ENCODE peak calls at places on chromosomes 6 and 20, in seven cellular contexts. E is right cardiac atrium, L is Peyer's patch, Z is PC-9, C is IMR-90, R is ovary, K is A549. U is an unnamed sample.
A peak's percentile ranks its signal among the peaks of the same experiment; 100 is the strongest.

GRCh38 chr6:36442671-36443497 is at the start of the genes KCTD20 and PXT1:
- DNase-seq in E (peak; percentile 95), L (peak; percentile 85), Z (peak; percentile 67), C (peak; percentile 88), R (peak; percentile 89), K (peak; percentile 75), U (peak; percentile 97)

GRCh38 chr20:64161595-64162238 is 2.5 kb upstream of the MYT1 start:
- DNase-seq in E (peak; percentile 74), L (no peak), Z (no peak), C (peak; percentile 38), R (peak; percentile 60), K (peak; percentile 28), U (peak; percentile 83)

GRCh38 chr20:11159728-11160127 is 485.9 kb upstream of the JAG1 start:
- DNase-seq in E (peak; percentile 46), L (no peak), Z (no peak), C (peak; percentile 91), R (peak; percentile 12), K (no peak), U (no peak)

GRCh38 chr20:63500902-63501817 is 2.3 kb upstream of the EEF1A2 start:
- DNase-seq in E (peak; percentile 30), L (no peak), Z (no peak), C (no peak), R (no peak), K (no peak), U (no peak)

GRCh38 chr20:21151791-21152190 is 25.9 kb downstream of the KIZ start:
- DNase-seq in E (no peak), L (no peak), Z (no peak), C (no peak), R (no peak), K (no peak), U (no peak)

GRCh38 chr6:7108196-7108963 is 619 bp downstream of the RREB1 start:
- DNase-seq in E (peak; percentile 88), L (peak; percentile 50), Z (no peak), C (peak; percentile 49), R (no peak), K (peak; percentile 25), U (peak; percentile 64)

GRCh38 chr6:73656501-73657145 is 2.8 kb upstream of the SLC17A5 start:
- DNase-seq in E (no peak), L (no peak), Z (peak; percentile 82), C (no peak), R (no peak), K (no peak), U (no peak)

GRCh38 chr20:14055127-14055742 is 59.9 kb downstream of the MACROD2 start:
- DNase-seq in E (no peak), L (no peak), Z (no peak), C (peak; percentile 61), R (no peak), K (peak; percentile 20), U (peak; percentile 9)

GRCh38 chr20:37198962-37199660 is 19.8 kb upstream of the MROH8 start:
- DNase-seq in E (peak; percentile 28), L (no peak), Z (no peak), C (no peak), R (no peak), K (no peak), U (no peak)

GRCh38 chr20:23049201-23049932 is at the start of gene THBD:
- DNase-seq in E (peak; percentile 93), L (no peak), Z (peak; percentile 72), C (peak; percentile 12), R (peak; percentile 57), K (peak; percentile 89), U (no peak)

GRCh38 chr20:54347216-54347833 is 128.1 kb upstream of the DOK5 start:
- DNase-seq in E (no peak), L (no peak), Z (no peak), C (no peak), R (no peak), K (no peak), U (no peak)

GRCh38 chr20:60512436-60512835 is 554.2 kb downstream of the CDH26 start:
- DNase-seq in E (no peak), L (no peak), Z (no peak), C (peak; percentile 63), R (no peak), K (no peak), U (no peak)

GRCh38 chr6:32963870-32964269 is 4.5 kb upstream of the BRD2 start:
- DNase-seq in E (no peak), L (no peak), Z (no peak), C (no peak), R (no peak), K (no peak), U (no peak)
- H3K4me1 ChIP-seq in E (no peaks in the 10 kb centered on the region), L (peaks cover 2% of the 10 kb centered on the region), Z (peaks cover 11% of the 10 kb centered on the region), C (peaks cover 2% of the 10 kb centered on the region), R (peaks cover 4% of the 10 kb centered on the region), K (peaks cover 17% of the 10 kb centered on the region), U (peaks cover 19% of the 10 kb centered on the region)

GRCh38 chr6:144660545-144660944 is 375.4 kb downstream of the UTRN start:
- DNase-seq in E (peak; percentile 37), L (no peak), Z (no peak), C (no peak), R (no peak), K (no peak), U (no peak)
- H3K4me1 ChIP-seq in E (peaks cover 9% of the 10 kb centered on the region), L (no peaks in the 10 kb centered on the region), Z (no peaks in the 10 kb centered on the region), C (peaks cover 12% of the 10 kb centered on the region), R (peaks cover 8% of the 10 kb centered on the region), K (peaks cover 56% of the 10 kb centered on the region), U (no peaks in the 10 kb centered on the region)

GRCh38 chr6:43698584-43699349 is 11.2 kb upstream of the MRPS18A start:
- DNase-seq in E (peak; percentile 87), L (no peak), Z (peak; percentile 53), C (peak; percentile 64), R (no peak), K (no peak), U (no peak)

GRCh38 chr6:43695967-43696291 is 8.3 kb upstream of the MRPS18A start:
- DNase-seq in E (no peak), L (no peak), Z (no peak), C (peak; percentile 61), R (no peak), K (no peak), U (no peak)

GRCh38 chr6:43702522-43703440 is 15.2 kb upstream of the MRPS18A start:
- DNase-seq in E (peak; percentile 97), L (peak; percentile 50), Z (peak; percentile 93), C (peak; percentile 83), R (peak; percentile 83), K (peak; percentile 84), U (peak; percentile 99)

GRCh38 chr6:43702147-43702521 is 14.5 kb upstream of the MRPS18A start:
- DNase-seq in E (no peak), L (no peak), Z (no peak), C (no peak), R (no peak), K (no peak), U (no peak)

GRCh38 chr6:43699564-43700186 is 12.1 kb upstream of the MRPS18A start:
- DNase-seq in E (no peak), L (no peak), Z (peak; percentile 84), C (peak; percentile 68), R (no peak), K (no peak), U (no peak)
- H3K4me1 ChIP-seq in E (peaks cover 18% of the 10 kb centered on the region), L (no peaks in the 10 kb centered on the region), Z (peaks cover 84% of the 10 kb centered on the region), C (peaks cover 31% of the 10 kb centered on the region), R (peaks cover 11% of the 10 kb centered on the region), K (peaks cover 66% of the 10 kb centered on the region), U (peaks cover 13% of the 10 kb centered on the region)

GRCh38 chr6:111599259-111599658 is 6.4 kb downstream of the TRAF3IP2 start:
- DNase-seq in E (no peak), L (no peak), Z (no peak), C (no peak), R (no peak), K (no peak), U (no peak)

GRCh38 chr6:111601875-111602274 is 3.8 kb downstream of the TRAF3IP2 start:
- DNase-seq in E (peak; percentile 45), L (no peak), Z (no peak), C (peak; percentile 81), R (no peak), K (no peak), U (no peak)

GRCh38 chr6:111600588-111601440 is 4.9 kb downstream of the TRAF3IP2 start:
- DNase-seq in E (no peak), L (no peak), Z (no peak), C (no peak), R (no peak), K (no peak), U (no peak)

GRCh38 chr6:111598211-111598610 is 7.5 kb downstream of the TRAF3IP2 start:
- DNase-seq in E (no peak), L (no peak), Z (no peak), C (peak; percentile 49), R (no peak), K (no peak), U (no peak)

DNA sequence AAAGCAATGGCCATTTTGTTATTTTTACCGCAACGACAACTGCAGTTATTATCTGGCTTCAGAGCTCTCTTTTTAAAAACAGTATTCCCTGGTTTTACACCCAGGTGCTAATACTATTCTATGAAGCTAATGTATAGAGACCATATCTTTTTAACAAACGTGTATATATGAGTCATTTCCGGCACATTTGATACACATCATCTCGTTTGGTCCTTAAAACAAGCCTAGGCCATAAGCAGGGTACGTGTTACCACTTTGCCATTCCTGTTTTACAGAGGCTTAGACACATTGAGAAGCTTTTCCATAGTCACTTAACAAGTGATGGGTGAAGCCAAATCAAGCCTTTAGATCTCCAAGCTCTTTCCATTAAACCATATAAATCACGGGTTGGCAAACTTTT is 5.5 kb downstream of the TRAF3IP2 start:
- DNase-seq in E (no peak), L (no peak), Z (no peak), C (no peak), R (no peak), K (no peak), U (no peak)
- H3K4me1 ChIP-seq in E (peaks cover 18% of the 10 kb centered on the region), L (no peaks in the 10 kb centered on the region), Z (peaks cover 38% of the 10 kb centered on the region), C (peaks cover 38% of the 10 kb centered on the region), R (peaks cover 22% of the 10 kb centered on the region), K (peaks cover 47% of the 10 kb centered on the region), U (peaks cover 26% of the 10 kb centered on the region)

GRCh38 chr6:98529364-98529763 is 305.0 kb upstream of the POU3F2 start:
- DNase-seq in E (no peak), L (no peak), Z (no peak), C (no peak), R (no peak), K (no peak), U (no peak)
- H3K4me1 ChIP-seq in E (no peaks in the 10 kb centered on the region), L (no peaks in the 10 kb centered on the region), Z (no peaks in the 10 kb centered on the region), C (no peaks in the 10 kb centered on the region), R (no peaks in the 10 kb centered on the region), K (no peaks in the 10 kb centered on the region), U (no peaks in the 10 kb centered on the region)

GRCh38 chr6:57089687-57090457 is at the start of gene ZNF451:
- DNase-seq in E (peak; percentile 99), L (peak; percentile 96), Z (peak; percentile 89), C (peak; percentile 95), R (peak; percentile 98), K (peak; percentile 82), U (peak; percentile 92)
- H3K4me1 ChIP-seq in E (no peaks in the 10 kb centered on the region), L (no peaks in the 10 kb centered on the region), Z (peaks cover 17% of the 10 kb centered on the region), C (peaks cover 10% of the 10 kb centered on the region), R (peaks cover 3% of the 10 kb centered on the region), K (peaks cover 19% of the 10 kb centered on the region), U (peaks cover 25% of the 10 kb centered on the region)

GRCh38 chr6:158003910-158004695 is 22.4 kb downstream of the SYNJ2 start:
- DNase-seq in E (no peak), L (no peak), Z (peak; percentile 37), C (no peak), R (peak; percentile 17), K (no peak), U (peak; percentile 20)
- H3K4me1 ChIP-seq in E (peaks cover 18% of the 10 kb centered on the region), L (no peaks in the 10 kb centered on the region), Z (peaks cover 44% of the 10 kb centered on the region), C (peaks cover 48% of the 10 kb centered on the region), R (peaks cover 22% of the 10 kb centered on the region), K (peaks cover 29% of the 10 kb centered on the region), U (peaks cover 32% of the 10 kb centered on the region)

U was measured in K562.